ENCODE peak calls at places on chromosomes 6 and 20, in nine cellular contexts. T is glutamatergic neuron; O is A172; U is putamen; G is activated CD8-positive, alpha-beta T cell treated with anti-CD3 and anti-CD28 coated beads for 36 hours; S is H54; M is effector memory CD8-positive, alpha-beta T cell; F is IMR-90; J is ascending aorta. Z is an unnamed sample.

GRCh38 chr6:117880824-117881223 is 26.2 kb upstream of the SLC35F1 start:
- DNase-seq in T (no peak), O (no peak), U (peak), G (no peak), S (no peak), M (no peak), F (no peak), J (no peak), Z (no peak)

GRCh38 chr6:147806697-147807096 is 298.2 kb downstream of the SAMD5 start:
- DNase-seq in T (no peak), O (no peak), U (no peak), G (no peak), S (no peak), M (no peak), F (no peak), J (no peak), Z (peak)

GRCh38 chr6:41462980-41463930 is 82.9 kb upstream of the FOXP4 start:
- DNase-seq in T (peak), O (peak), U (no peak), G (peak), S (no peak), M (no peak), F (peak), J (peak), Z (peak)

GRCh38 chr6:72248621-72249020 is 362.3 kb downstream of the RIMS1 start:
- DNase-seq in T (no peak), O (no peak), U (no peak), G (no peak), S (no peak), M (no peak), F (peak), J (no peak), Z (no peak)

GRCh38 chr6:112464901-112465661 is 118.0 kb downstream of the RFPL4B start:
- DNase-seq in T (no peak), O (peak), U (no peak), G (no peak), S (no peak), M (no peak), F (no peak), J (no peak), Z (no peak)

GRCh38 chr6:34709386-34709785 is 12.8 kb upstream of the ILRUN start:
- DNase-seq in T (peak), O (no peak), U (peak), G (no peak), S (no peak), M (no peak), F (peak), J (no peak), Z (peak)

GRCh38 chr6:116680880-116681672 is at the start of gene KPNA5:
- DNase-seq in T (peak), O (peak), U (peak), G (peak), S (peak), M (peak), F (peak), J (peak), Z (peak)

GRCh38 chr20:36847009-36847709 is 28.8 kb upstream of the TLDC2 start:
- DNase-seq in T (no peak), O (no peak), U (peak), G (no peak), S (no peak), M (no peak), F (peak), J (peak), Z (peak)

GRCh38 chr6:43856005-43856765 is 86.2 kb downstream of the VEGFA start:
- DNase-seq in T (no peak), O (peak), U (no peak), G (no peak), S (no peak), M (no peak), F (peak), J (no peak), Z (no peak)

GRCh38 chr6:109793793-109794192 is 102.7 kb downstream of the FIG4 start:
- DNase-seq in T (no peak), O (peak), U (peak), G (peak), S (peak), M (no peak), F (peak), J (no peak), Z (peak)

GRCh38 chr6:109299695-109300564 is 82.3 kb downstream of the CD164 start:
- DNase-seq in T (no peak), O (no peak), U (no peak), G (no peak), S (no peak), M (no peak), F (no peak), J (peak), Z (no peak)

GRCh38 chr20:35947907-35948306 is 6.4 kb downstream of the SCAND1 start:
- DNase-seq in T (no peak), O (no peak), U (no peak), G (no peak), S (no peak), M (no peak), F (peak), J (no peak), Z (peak)